ENCODE peak calls at places on chromosomes 13 and 19, in nine cellular contexts. G, D, K, M, L, Z, F, B and V are unnamed samples.

GRCh38 chr13:101417043-101417406 is 717 bp upstream of the NALCN start:
- DNase-seq in G (peak; percentile 82), D (no peak), K (no peak), M (no peak), L (no peak), Z (no peak), F (no peak), B (no peak), V (no peak)

GRCh38 chr13:40341501-40341900 is 324.9 kb downstream of the FOXO1 start:
- DNase-seq in G (no peak), D (no peak), K (no peak), M (no peak), L (no peak), Z (no peak), F (no peak), B (no peak), V (no peak)

GRCh38 chr13:78194904-78195639 is 276.4 kb upstream of the EDNRB start:
- DNase-seq in G (no peak), D (no peak), K (no peak), M (no peak), L (no peak), Z (no peak), F (no peak), B (no peak), V (no peak)

GRCh38 chr19:14349426-14349825 is 31.8 kb upstream of the ADGRE5 start:
- DNase-seq in G (no peak), D (no peak), K (no peak), M (no peak), L (no peak), Z (no peak), F (no peak), B (no peak), V (no peak)

GRCh38 chr19:6476155-6476895 is 5.3 kb downstream of the DENND1C start:
- DNase-seq in G (peak; percentile 11), D (no peak), K (no peak), M (peak; percentile 22), L (peak; percentile 60), Z (peak; percentile 25), F (peak; percentile 99), B (peak; percentile 67), V (peak; percentile 95)

GRCh38 chr19:3062165-3063105 is at the start of gene TLE5:
- DNase-seq in G (peak; percentile 42), D (no peak), K (no peak), M (no peak), L (peak; percentile 76), Z (no peak), F (peak; percentile 68), B (peak; percentile 64), V (peak; percentile 70)

GRCh38 chr13:77810430-77810829 is 108.2 kb downstream of the EDNRB start:
- DNase-seq in G (peak; percentile 47), D (no peak), K (peak; percentile 16), M (no peak), L (no peak), Z (no peak), F (no peak), B (no peak), V (no peak)

GRCh38 chr19:35153701-35154534 is 617 bp upstream of the FXYD5 start:
- DNase-seq in G (peak; percentile 28), D (no peak), K (no peak), M (no peak), L (peak; percentile 69), Z (no peak), F (peak; percentile 76), B (peak; percentile 72), V (peak; percentile 50)

GRCh38 chr13:108897955-108898354 is 268.5 kb downstream of the MYO16 start:
- DNase-seq in G (no peak), D (no peak), K (no peak), M (no peak), L (peak; percentile 24), Z (no peak), F (no peak), B (no peak), V (no peak)

GRCh38 chr13:33454844-33455256 is 169.3 kb upstream of the STARD13 start:
- DNase-seq in G (no peak), D (no peak), K (no peak), M (no peak), L (no peak), Z (no peak), F (no peak), B (no peak), V (no peak)